ENCODE peak calls at places on chromosomes 3 and 15, in ten cellular contexts. One of them, this sample, is unnamed.
A peak's percentile ranks its signal among the peaks of the same experiment; 100 is the strongest.

GRCh38 chr15:51281368-51281967 is 56.9 kb downstream of the CYP19A1 start:
- DNase-seq in AG04450: no peak
- DNase-seq in brain microvascular endothelial cell: peak; percentile 47
- DNase-seq in PC-9: no peak
- DNase-seq in ovary: no peak
- DNase-seq in left ventricle myocardium inferior: peak; percentile 67
- DNase-seq in sigmoid colon: peak; percentile 78
- DNase-seq in ascending aorta: peak; percentile 31
- DNase-seq in mammary epithelial cell: peak; percentile 24
- DNase-seq in stomach: peak; percentile 64
- DNase-seq in this sample: no peak

GRCh38 chr3:172709776-172710708 is 825 bp downstream of the NCEH1 start:
- DNase-seq in AG04450: no peak
- DNase-seq in brain microvascular endothelial cell: peak; percentile 24
- DNase-seq in PC-9: peak; percentile 51
- DNase-seq in ovary: peak; percentile 30
- DNase-seq in left ventricle myocardium inferior: peak; percentile 42
- DNase-seq in sigmoid colon: peak; percentile 83
- DNase-seq in ascending aorta: no peak
- DNase-seq in mammary epithelial cell: peak; percentile 30
- DNase-seq in stomach: peak; percentile 41
- DNase-seq in this sample: no peak

GRCh38 chr15:57708047-57708446 is 1.5 kb downstream of the POLR2M start:
- DNase-seq in AG04450: no peak
- DNase-seq in brain microvascular endothelial cell: no peak
- DNase-seq in PC-9: no peak
- DNase-seq in ovary: no peak
- DNase-seq in left ventricle myocardium inferior: no peak
- DNase-seq in sigmoid colon: no peak
- DNase-seq in ascending aorta: no peak
- DNase-seq in mammary epithelial cell: no peak
- DNase-seq in stomach: no peak
- DNase-seq in this sample: no peak

GRCh38 chr15:78691873-78692421 is 50.9 kb upstream of the CHRNB4 start:
- DNase-seq in AG04450: no peak
- DNase-seq in brain microvascular endothelial cell: no peak
- DNase-seq in PC-9: no peak
- DNase-seq in ovary: no peak
- DNase-seq in left ventricle myocardium inferior: no peak
- DNase-seq in sigmoid colon: no peak
- DNase-seq in ascending aorta: no peak
- DNase-seq in mammary epithelial cell: peak; percentile 39
- DNase-seq in stomach: peak; percentile 10
- DNase-seq in this sample: no peak

GRCh38 chr15:38541046-38541445 is 23.6 kb downstream of the RASGRP1 start:
- DNase-seq in AG04450: no peak
- DNase-seq in brain microvascular endothelial cell: no peak
- DNase-seq in PC-9: no peak
- DNase-seq in ovary: no peak
- DNase-seq in left ventricle myocardium inferior: no peak
- DNase-seq in sigmoid colon: no peak
- DNase-seq in ascending aorta: no peak
- DNase-seq in mammary epithelial cell: no peak
- DNase-seq in stomach: no peak
- DNase-seq in this sample: no peak

GRCh38 chr15:48681274-48681840 is 35.8 kb upstream of the FBN1 start:
- DNase-seq in AG04450: no peak
- DNase-seq in brain microvascular endothelial cell: peak; percentile 84
- DNase-seq in PC-9: peak; percentile 38
- DNase-seq in ovary: no peak
- DNase-seq in left ventricle myocardium inferior: no peak
- DNase-seq in sigmoid colon: no peak
- DNase-seq in ascending aorta: no peak
- DNase-seq in mammary epithelial cell: peak; percentile 50
- DNase-seq in stomach: no peak
- DNase-seq in this sample: no peak

GRCh38 chr15:60798821-60799220 is 319.9 kb upstream of the ICE2 start:
- DNase-seq in AG04450: peak; percentile 15
- DNase-seq in brain microvascular endothelial cell: peak; percentile 71
- DNase-seq in PC-9: no peak
- DNase-seq in ovary: no peak
- DNase-seq in left ventricle myocardium inferior: no peak
- DNase-seq in sigmoid colon: no peak
- DNase-seq in ascending aorta: no peak
- DNase-seq in mammary epithelial cell: peak; percentile 72
- DNase-seq in stomach: no peak
- DNase-seq in this sample: peak; percentile 22

GRCh38 chr3:12797124-12797891 is 828 bp downstream of the CAND2 start:
- DNase-seq in AG04450: no peak
- DNase-seq in brain microvascular endothelial cell: no peak
- DNase-seq in PC-9: no peak
- DNase-seq in ovary: no peak
- DNase-seq in left ventricle myocardium inferior: no peak
- DNase-seq in sigmoid colon: no peak
- DNase-seq in ascending aorta: no peak
- DNase-seq in mammary epithelial cell: no peak
- DNase-seq in stomach: no peak
- DNase-seq in this sample: no peak

GRCh38 chr15:101063212-101063611 is 144.1 kb downstream of the LRRK1 start:
- DNase-seq in AG04450: no peak
- DNase-seq in brain microvascular endothelial cell: no peak
- DNase-seq in PC-9: no peak
- DNase-seq in ovary: no peak
- DNase-seq in left ventricle myocardium inferior: no peak
- DNase-seq in sigmoid colon: peak; percentile 13
- DNase-seq in ascending aorta: no peak
- DNase-seq in mammary epithelial cell: no peak
- DNase-seq in stomach: no peak
- DNase-seq in this sample: no peak

GRCh38 chr3:177594096-177594495 is 396.8 kb upstream of the TBL1XR1 start:
- DNase-seq in AG04450: no peak
- DNase-seq in brain microvascular endothelial cell: no peak
- DNase-seq in PC-9: no peak
- DNase-seq in ovary: no peak
- DNase-seq in left ventricle myocardium inferior: no peak
- DNase-seq in sigmoid colon: no peak
- DNase-seq in ascending aorta: no peak
- DNase-seq in mammary epithelial cell: peak; percentile 33
- DNase-seq in stomach: no peak
- DNase-seq in this sample: no peak

GRCh38 chr15:80489030-80489594 is 84.9 kb downstream of the ARNT2 start:
- DNase-seq in AG04450: peak; percentile 65
- DNase-seq in brain microvascular endothelial cell: peak; percentile 57
- DNase-seq in PC-9: no peak
- DNase-seq in ovary: no peak
- DNase-seq in left ventricle myocardium inferior: no peak
- DNase-seq in sigmoid colon: no peak
- DNase-seq in ascending aorta: no peak
- DNase-seq in mammary epithelial cell: no peak
- DNase-seq in stomach: no peak
- DNase-seq in this sample: no peak

GRCh38 chr3:195096053-195096452 is 174.9 kb downstream of the XXYLT1 start:
- DNase-seq in AG04450: no peak
- DNase-seq in brain microvascular endothelial cell: no peak
- DNase-seq in PC-9: no peak
- DNase-seq in ovary: no peak
- DNase-seq in left ventricle myocardium inferior: no peak
- DNase-seq in sigmoid colon: no peak
- DNase-seq in ascending aorta: no peak
- DNase-seq in mammary epithelial cell: no peak
- DNase-seq in stomach: no peak
- DNase-seq in this sample: no peak

GRCh38 chr15:59158701-59159034 is 48.0 kb upstream of the LDHAL6B start:
- DNase-seq in AG04450: no peak
- DNase-seq in brain microvascular endothelial cell: no peak
- DNase-seq in PC-9: no peak
- DNase-seq in ovary: no peak
- DNase-seq in left ventricle myocardium inferior: no peak
- DNase-seq in sigmoid colon: no peak
- DNase-seq in ascending aorta: no peak
- DNase-seq in mammary epithelial cell: no peak
- DNase-seq in stomach: peak; percentile 85
- DNase-seq in this sample: no peak

GRCh38 chr3:150829408-150829807 is 66.4 kb upstream of the SIAH2 start:
- DNase-seq in AG04450: no peak
- DNase-seq in brain microvascular endothelial cell: no peak
- DNase-seq in PC-9: no peak
- DNase-seq in ovary: no peak
- DNase-seq in left ventricle myocardium inferior: no peak
- DNase-seq in sigmoid colon: no peak
- DNase-seq in ascending aorta: no peak
- DNase-seq in mammary epithelial cell: no peak
- DNase-seq in stomach: no peak
- DNase-seq in this sample: no peak

DNA sequence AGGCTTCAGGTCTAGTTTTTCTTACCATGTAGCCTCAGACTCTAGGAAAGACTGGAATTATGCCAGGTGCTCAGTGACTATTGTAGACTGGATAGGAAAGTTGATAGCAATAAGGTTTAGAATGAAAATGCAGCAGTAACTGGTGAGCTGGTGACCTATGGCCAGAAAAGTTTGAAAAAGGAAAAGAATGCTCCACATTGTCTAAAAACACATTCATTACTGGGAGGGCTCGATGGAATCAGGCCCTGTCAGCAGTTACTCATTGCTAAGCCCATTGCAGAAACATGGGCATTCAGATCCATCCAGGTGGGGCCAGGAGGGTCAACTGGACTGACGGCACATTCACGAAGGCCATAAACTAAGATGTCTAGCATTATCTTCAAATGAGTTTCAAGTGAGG is 8.7 kb upstream of the MBNL1 start:
- DNase-seq in AG04450: no peak
- DNase-seq in brain microvascular endothelial cell: peak; percentile 42
- DNase-seq in PC-9: no peak
- DNase-seq in ovary: no peak
- DNase-seq in left ventricle myocardium inferior: no peak
- DNase-seq in sigmoid colon: no peak
- DNase-seq in ascending aorta: no peak
- DNase-seq in mammary epithelial cell: no peak
- DNase-seq in stomach: no peak
- DNase-seq in this sample: no peak
- H3K27ac ChIP-seq in AG04450: no peak overlapping the region
- H3K27ac ChIP-seq in brain microvascular endothelial cell: no peak overlapping the region
- H3K27ac ChIP-seq in PC-9: no peak overlapping the region
- H3K27ac ChIP-seq in ovary: no peak overlapping the region
- H3K27ac ChIP-seq in left ventricle myocardium inferior: no peak overlapping the region
- H3K27ac ChIP-seq in sigmoid colon: peak overlapping the region; percentile 32
- H3K27ac ChIP-seq in ascending aorta: peak overlapping the region; percentile 82
- H3K27ac ChIP-seq in mammary epithelial cell: no peak overlapping the region
- H3K27ac ChIP-seq in stomach: no peak overlapping the region
- H3K27ac ChIP-seq in this sample: no peak overlapping the region

DNA sequence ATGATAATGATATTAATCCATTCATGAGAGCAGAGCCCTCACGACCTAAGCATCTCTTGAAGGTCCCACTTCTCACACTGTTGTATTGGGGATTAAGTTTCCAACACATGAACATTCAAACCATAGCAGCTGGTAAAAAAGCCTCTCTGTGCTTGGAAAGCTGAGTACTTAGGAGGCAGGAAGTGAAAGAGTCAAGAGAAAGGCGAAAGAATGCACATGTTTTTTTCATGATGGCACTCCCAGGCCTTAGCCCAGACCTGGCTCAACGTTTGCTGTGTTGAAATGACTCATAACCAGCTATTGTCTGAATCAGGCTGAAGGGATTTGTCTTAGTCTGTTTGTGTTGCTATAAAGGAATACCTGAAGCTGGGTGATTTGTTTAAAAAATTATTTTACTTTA is 84.4 kb upstream of the RGMA start:
- DNase-seq in AG04450: no peak
- DNase-seq in brain microvascular endothelial cell: peak; percentile 57
- DNase-seq in PC-9: no peak
- DNase-seq in ovary: no peak
- DNase-seq in left ventricle myocardium inferior: no peak
- DNase-seq in sigmoid colon: no peak
- DNase-seq in ascending aorta: no peak
- DNase-seq in mammary epithelial cell: peak; percentile 78
- DNase-seq in stomach: no peak
- DNase-seq in this sample: peak; percentile 77
- H3K27ac ChIP-seq in AG04450: no peak overlapping the region
- H3K27ac ChIP-seq in brain microvascular endothelial cell: no peak overlapping the region
- H3K27ac ChIP-seq in PC-9: no peak overlapping the region
- H3K27ac ChIP-seq in ovary: no peak overlapping the region
- H3K27ac ChIP-seq in left ventricle myocardium inferior: no peak overlapping the region
- H3K27ac ChIP-seq in sigmoid colon: no peak overlapping the region
- H3K27ac ChIP-seq in ascending aorta: no peak overlapping the region
- H3K27ac ChIP-seq in mammary epithelial cell: no peak overlapping the region
- H3K27ac ChIP-seq in stomach: no peak overlapping the region
- H3K27ac ChIP-seq in this sample: peak overlapping the region; percentile 61

DNA sequence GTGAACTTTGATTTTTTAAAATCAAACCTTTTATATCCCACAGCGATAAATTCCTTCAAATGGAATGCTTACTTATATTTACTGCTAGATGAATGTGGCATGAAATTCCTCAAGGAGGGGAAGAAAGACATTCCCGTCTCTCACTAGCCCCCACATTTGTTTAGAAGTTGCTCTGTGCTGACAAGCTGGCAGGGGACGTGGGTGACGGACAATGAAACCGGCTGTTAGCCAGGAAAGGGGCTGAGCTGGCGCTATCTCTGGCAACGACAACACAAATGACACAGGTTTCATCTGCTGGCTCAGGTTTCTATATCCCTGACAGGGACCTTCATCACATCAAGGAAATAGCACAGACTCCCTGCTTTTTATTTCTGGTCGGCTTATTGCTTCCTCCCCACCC is 15.8 kb downstream of the RUVBL1 start:
- DNase-seq in AG04450: no peak
- DNase-seq in brain microvascular endothelial cell: no peak
- DNase-seq in PC-9: no peak
- DNase-seq in ovary: no peak
- DNase-seq in left ventricle myocardium inferior: peak; percentile 36
- DNase-seq in sigmoid colon: no peak
- DNase-seq in ascending aorta: no peak
- DNase-seq in mammary epithelial cell: no peak
- DNase-seq in stomach: no peak
- DNase-seq in this sample: no peak
- H3K27ac ChIP-seq in AG04450: no peak overlapping the region
- H3K27ac ChIP-seq in brain microvascular endothelial cell: no peak overlapping the region
- H3K27ac ChIP-seq in PC-9: no peak overlapping the region
- H3K27ac ChIP-seq in ovary: no peak overlapping the region
- H3K27ac ChIP-seq in left ventricle myocardium inferior: peak overlapping the region; percentile 23
- H3K27ac ChIP-seq in sigmoid colon: no peak overlapping the region
- H3K27ac ChIP-seq in ascending aorta: no peak overlapping the region
- H3K27ac ChIP-seq in mammary epithelial cell: no peak overlapping the region
- H3K27ac ChIP-seq in stomach: no peak overlapping the region
- H3K27ac ChIP-seq in this sample: no peak overlapping the region

DNA sequence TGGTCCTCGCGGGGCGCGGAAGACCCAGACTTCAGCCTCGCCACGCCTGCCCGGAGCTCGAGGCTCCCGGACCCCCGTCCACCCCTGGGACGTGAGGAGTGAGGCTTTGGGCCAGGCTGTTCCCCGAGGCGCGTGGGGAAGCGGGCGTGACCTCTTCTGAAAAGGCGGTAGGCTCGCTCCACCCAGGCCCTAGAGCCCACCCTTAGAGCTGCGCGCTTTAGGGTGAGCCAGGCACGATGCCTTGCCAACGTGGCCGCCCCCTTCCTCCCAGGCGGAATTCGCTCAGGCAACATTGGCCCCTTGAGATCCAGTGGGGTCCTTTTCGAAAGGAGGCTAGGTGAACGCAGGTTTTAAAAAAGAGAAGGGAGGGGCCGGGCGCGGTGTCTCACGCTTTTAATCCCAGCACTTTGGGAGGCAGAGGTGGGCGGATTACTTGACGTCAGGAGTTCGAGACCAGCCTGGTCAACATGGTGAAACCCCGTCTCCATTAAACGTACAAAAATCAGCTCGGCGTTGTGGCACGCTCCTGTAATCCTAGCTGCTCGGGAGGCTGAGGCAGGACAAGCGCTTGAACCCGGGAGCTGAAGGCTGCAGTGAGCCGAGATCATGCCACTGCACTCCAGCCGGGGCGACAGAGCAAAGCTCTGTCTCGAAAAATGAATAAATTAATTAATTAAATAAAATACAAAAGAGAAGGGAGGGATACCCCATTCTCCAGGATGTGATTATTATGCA is 896 bp upstream of the RPP25 start:
- DNase-seq in AG04450: no peak
- DNase-seq in brain microvascular endothelial cell: no peak
- DNase-seq in PC-9: no peak
- DNase-seq in ovary: no peak
- DNase-seq in left ventricle myocardium inferior: peak; percentile 59
- DNase-seq in sigmoid colon: peak; percentile 79
- DNase-seq in ascending aorta: no peak
- DNase-seq in mammary epithelial cell: no peak
- DNase-seq in stomach: no peak
- DNase-seq in this sample: no peak
- H3K27ac ChIP-seq in AG04450: no peak overlapping the region
- H3K27ac ChIP-seq in brain microvascular endothelial cell: no peak overlapping the region
- H3K27ac ChIP-seq in PC-9: peak overlapping the region; percentile 75
- H3K27ac ChIP-seq in ovary: peak overlapping the region; percentile 50
- H3K27ac ChIP-seq in left ventricle myocardium inferior: peak overlapping the region; percentile 88
- H3K27ac ChIP-seq in sigmoid colon: peak overlapping the region; percentile 72
- H3K27ac ChIP-seq in ascending aorta: peak overlapping the region; percentile 94
- H3K27ac ChIP-seq in mammary epithelial cell: no peak overlapping the region
- H3K27ac ChIP-seq in stomach: peak overlapping the region; percentile 86
- H3K27ac ChIP-seq in this sample: peak overlapping the region; percentile 25